ENCODE peak calls at places on chromosomes 1 and 21, in four cellular contexts. One of them, this sample, is unnamed.

GRCh38 chr1:36303650-36304360 is 2.4 kb upstream of the SH3D21 start:
- DNase-seq in endothelial cell: no peak
- DNase-seq in T-helper 9 cell: no peak
- DNase-seq in naive thymus-derived CD4-positive, alpha-beta T cell: no peak
- DNase-seq in this sample: no peak

GRCh38 chr1:70293186-70293843 is 61.2 kb downstream of the ANKRD13C start:
- DNase-seq in endothelial cell: no peak
- DNase-seq in naive thymus-derived CD4-positive, alpha-beta T cell: no peak
- DNase-seq in T-helper 9 cell: no peak
- DNase-seq in this sample: no peak

GRCh38 chr21:27693376-27693775 is 726.5 kb upstream of the ADAMTS5 start:
- DNase-seq in endothelial cell: no peak
- DNase-seq in T-helper 9 cell: no peak
- DNase-seq in naive thymus-derived CD4-positive, alpha-beta T cell: no peak
- DNase-seq in this sample: no peak

GRCh38 chr1:211113566-211113965 is 20.4 kb downstream of the KCNH1 start:
- DNase-seq in endothelial cell: no peak
- DNase-seq in T-helper 9 cell: no peak
- DNase-seq in naive thymus-derived CD4-positive, alpha-beta T cell: no peak
- DNase-seq in this sample: no peak

GRCh38 chr1:147627435-147628110 is 42.8 kb downstream of the ACP6 start:
- DNase-seq in T-helper 9 cell: peak
- DNase-seq in naive thymus-derived CD4-positive, alpha-beta T cell: peak
- DNase-seq in endothelial cell: peak
- DNase-seq in this sample: peak

GRCh38 chr21:38869196-38869595 is 63.5 kb downstream of the ETS2 start:
- DNase-seq in T-helper 9 cell: no peak
- DNase-seq in endothelial cell: no peak
- DNase-seq in naive thymus-derived CD4-positive, alpha-beta T cell: no peak
- DNase-seq in this sample: no peak

GRCh38 chr1:161304927-161305871 is 4.6 kb downstream of the MPZ start:
- DNase-seq in naive thymus-derived CD4-positive, alpha-beta T cell: no peak
- DNase-seq in endothelial cell: no peak
- DNase-seq in T-helper 9 cell: peak
- DNase-seq in this sample: no peak

GRCh38 chr1:23673086-23673813 is 18.4 kb upstream of the RPL11 start:
- DNase-seq in endothelial cell: peak
- DNase-seq in T-helper 9 cell: no peak
- DNase-seq in naive thymus-derived CD4-positive, alpha-beta T cell: no peak
- DNase-seq in this sample: no peak

GRCh38 chr1:161404051-161404597 is 36.4 kb upstream of the CFAP126 start:
- DNase-seq in endothelial cell: no peak
- DNase-seq in naive thymus-derived CD4-positive, alpha-beta T cell: no peak
- DNase-seq in T-helper 9 cell: no peak
- DNase-seq in this sample: no peak

GRCh38 chr1:20124451-20125057 is 5.2 kb upstream of the PLA2G2D start:
- DNase-seq in endothelial cell: no peak
- DNase-seq in naive thymus-derived CD4-positive, alpha-beta T cell: no peak
- DNase-seq in T-helper 9 cell: no peak
- DNase-seq in this sample: no peak

GRCh38 chr1:68384321-68384813 is 65.4 kb downstream of the RPE65 start:
- DNase-seq in naive thymus-derived CD4-positive, alpha-beta T cell: no peak
- DNase-seq in T-helper 9 cell: no peak
- DNase-seq in endothelial cell: no peak
- DNase-seq in this sample: no peak

GRCh38 chr1:92748138-92748537 is 36.8 kb downstream of the EVI5 start:
- DNase-seq in T-helper 9 cell: no peak
- DNase-seq in endothelial cell: no peak
- DNase-seq in naive thymus-derived CD4-positive, alpha-beta T cell: no peak
- DNase-seq in this sample: no peak

GRCh38 chr1:23581219-23581618 is 21.9 kb upstream of the ID3 start:
- DNase-seq in T-helper 9 cell: no peak
- DNase-seq in naive thymus-derived CD4-positive, alpha-beta T cell: no peak
- DNase-seq in endothelial cell: peak
- DNase-seq in this sample: no peak

GRCh38 chr21:26177741-26178452 is 7.3 kb upstream of the APP start:
- DNase-seq in naive thymus-derived CD4-positive, alpha-beta T cell: no peak
- DNase-seq in T-helper 9 cell: no peak
- DNase-seq in endothelial cell: no peak
- DNase-seq in this sample: no peak

GRCh38 chr1:31415658-31416057 is 2.6 kb downstream of the SERINC2 start:
- DNase-seq in T-helper 9 cell: no peak
- DNase-seq in naive thymus-derived CD4-positive, alpha-beta T cell: no peak
- DNase-seq in endothelial cell: no peak
- DNase-seq in this sample: no peak

GRCh38 chr21:22352088-22352487 is 1353.9 kb downstream of the NCAM2 start:
- DNase-seq in endothelial cell: no peak
- DNase-seq in T-helper 9 cell: no peak
- DNase-seq in naive thymus-derived CD4-positive, alpha-beta T cell: no peak
- DNase-seq in this sample: no peak

GRCh38 chr21:31354604-31355443 is 10.8 kb upstream of the TIAM1 start:
- DNase-seq in T-helper 9 cell: peak
- DNase-seq in endothelial cell: no peak
- DNase-seq in naive thymus-derived CD4-positive, alpha-beta T cell: peak
- DNase-seq in this sample: peak

GRCh38 chr21:44647222-44647552 is 973 bp downstream of the KRTAP10-11 start:
- DNase-seq in T-helper 9 cell: no peak
- DNase-seq in endothelial cell: no peak
- DNase-seq in naive thymus-derived CD4-positive, alpha-beta T cell: no peak
- DNase-seq in this sample: no peak

GRCh38 chr1:156760092-156760795 is 7.1 kb upstream of the PRCC start:
- DNase-seq in naive thymus-derived CD4-positive, alpha-beta T cell: no peak
- DNase-seq in endothelial cell: no peak
- DNase-seq in T-helper 9 cell: no peak
- DNase-seq in this sample: no peak

GRCh38 chr1:218436997-218437396 is 91.9 kb downstream of the TGFB2 start:
- DNase-seq in naive thymus-derived CD4-positive, alpha-beta T cell: no peak
- DNase-seq in T-helper 9 cell: no peak
- DNase-seq in endothelial cell: no peak
- DNase-seq in this sample: no peak

GRCh38 chr1:78143152-78143551 is 97.4 kb downstream of the GIPC2 start:
- DNase-seq in endothelial cell: no peak
- DNase-seq in T-helper 9 cell: no peak
- DNase-seq in naive thymus-derived CD4-positive, alpha-beta T cell: peak
- DNase-seq in this sample: no peak

GRCh38 chr1:85463666-85464496 is 1.1 kb downstream of the DDAH1 start:
- DNase-seq in endothelial cell: no peak
- DNase-seq in T-helper 9 cell: no peak
- DNase-seq in naive thymus-derived CD4-positive, alpha-beta T cell: no peak
- DNase-seq in this sample: no peak

GRCh38 chr1:240242601-240243144 is 151.0 kb downstream of the FMN2 start:
- DNase-seq in T-helper 9 cell: no peak
- DNase-seq in endothelial cell: no peak
- DNase-seq in naive thymus-derived CD4-positive, alpha-beta T cell: no peak
- DNase-seq in this sample: no peak

GRCh38 chr1:67298762-67299161 is 8.9 kb upstream of the IL12RB2 start:
- DNase-seq in endothelial cell: no peak
- DNase-seq in T-helper 9 cell: no peak
- DNase-seq in naive thymus-derived CD4-positive, alpha-beta T cell: no peak
- DNase-seq in this sample: no peak

GRCh38 chr1:24098907-24099637 is 12.9 kb downstream of the MYOM3 start:
- DNase-seq in naive thymus-derived CD4-positive, alpha-beta T cell: no peak
- DNase-seq in endothelial cell: no peak
- DNase-seq in T-helper 9 cell: no peak
- DNase-seq in this sample: no peak

GRCh38 chr1:231508497-231508896 is 20.0 kb upstream of the TSNAX start:
- DNase-seq in T-helper 9 cell: no peak
- DNase-seq in naive thymus-derived CD4-positive, alpha-beta T cell: no peak
- DNase-seq in endothelial cell: no peak
- DNase-seq in this sample: no peak

GRCh38 chr21:45862544-45863207 is 118.9 kb upstream of the COL6A1 start:
- DNase-seq in T-helper 9 cell: no peak
- DNase-seq in naive thymus-derived CD4-positive, alpha-beta T cell: no peak
- DNase-seq in endothelial cell: no peak
- DNase-seq in this sample: no peak

GRCh38 chr1:110581637-110582036 is 24.5 kb downstream of the KCNA2 start:
- DNase-seq in naive thymus-derived CD4-positive, alpha-beta T cell: no peak
- DNase-seq in endothelial cell: no peak
- DNase-seq in T-helper 9 cell: no peak
- DNase-seq in this sample: no peak

GRCh38 chr1:48817505-48818114 is 40.9 kb upstream of the BEND5 start:
- DNase-seq in naive thymus-derived CD4-positive, alpha-beta T cell: no peak
- DNase-seq in endothelial cell: peak
- DNase-seq in T-helper 9 cell: no peak
- DNase-seq in this sample: no peak

GRCh38 chr21:34128674-34129038 is 55.3 kb downstream of the MRPS6 start:
- DNase-seq in T-helper 9 cell: no peak
- DNase-seq in endothelial cell: no peak
- DNase-seq in naive thymus-derived CD4-positive, alpha-beta T cell: no peak
- DNase-seq in this sample: no peak

This sample was measured in T-helper 2 cell.